ENCODE peak calls at places on chromosomes 6 and 20, in nine cellular contexts. M is GM12878, H is PC-9, A is Panc1, S is GM23338, T is neural progenitor cell, U is psoas muscle, Q is PC-3, L is lower lobe of right lung. D is an unnamed sample.

GRCh38 chr6:73732845-73733675 is 37.1 kb downstream of the CD109 start:
- DNase-seq in M (peak; percentile 31), H (peak; percentile 65), A (no peak), S (peak; percentile 83), T (peak; percentile 73), U (no peak), Q (peak; percentile 75), L (peak; percentile 51), D (peak; percentile 20)

GRCh38 chr6:85364354-85364753 is 85.5 kb upstream of the NT5E start:
- DNase-seq in M (no peak), H (peak; percentile 58), A (no peak), S (no peak), T (no peak), U (no peak), Q (peak; percentile 89), L (no peak), D (peak; percentile 86)

GRCh38 chr20:8932192-8933150 is 136.4 kb upstream of the PLCB4 start:
- DNase-seq in M (no peak), H (no peak), A (no peak), S (no peak), T (no peak), U (no peak), Q (peak; percentile 66), L (no peak), D (peak; percentile 8)

GRCh38 chr6:155418017-155418749 is 37.5 kb downstream of the NOX3 start:
- DNase-seq in M (peak; percentile 68), H (peak; percentile 3), A (no peak), S (peak; percentile 24), T (peak; percentile 15), U (no peak), Q (no peak), L (no peak), D (peak; percentile 71)

GRCh38 chr20:3068986-3069900 is 2.2 kb upstream of the OXT start:
- DNase-seq in M (no peak), H (peak; percentile 67), A (no peak), S (peak; percentile 59), T (peak; percentile 23), U (no peak), Q (peak; percentile 43), L (no peak), D (no peak)

GRCh38 chr20:10306440-10307358 is 88.1 kb downstream of the SNAP25 start:
- DNase-seq in M (no peak), H (no peak), A (no peak), S (no peak), T (no peak), U (no peak), Q (peak; percentile 85), L (no peak), D (peak; percentile 64)

GRCh38 chr6:28720357-28721231 is 194.9 kb downstream of the GPX5 start:
- DNase-seq in M (no peak), H (no peak), A (no peak), S (no peak), T (no peak), U (no peak), Q (no peak), L (no peak), D (no peak)

GRCh38 chr6:146595981-146596731 is 2.6 kb upstream of the ADGB start:
- DNase-seq in M (no peak), H (no peak), A (no peak), S (no peak), T (no peak), U (no peak), Q (peak; percentile 39), L (no peak), D (peak; percentile 44)

DNA sequence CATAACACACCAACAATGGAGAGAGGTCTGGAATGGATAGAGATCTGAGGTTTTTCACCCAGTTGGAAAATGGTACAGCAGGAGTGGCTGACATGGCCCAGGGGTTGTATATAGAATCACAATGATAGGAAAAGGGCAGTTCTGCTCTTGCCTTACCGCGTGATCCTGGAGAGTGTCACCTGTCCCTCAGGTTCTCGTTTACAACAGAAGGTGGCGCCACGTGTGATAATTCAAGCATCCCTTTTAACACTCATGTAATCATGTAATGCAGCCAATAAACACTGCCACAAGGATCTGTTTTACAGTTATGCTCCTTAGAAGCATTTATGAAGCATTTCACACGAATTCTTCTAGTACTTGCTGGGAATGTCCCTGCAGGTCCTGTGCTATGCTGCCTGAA is 12.9 kb upstream of the WFDC2 start:
- DNase-seq in M (no peak), H (peak; percentile 39), A (no peak), S (peak; percentile 82), T (peak; percentile 64), U (no peak), Q (peak; percentile 63), L (peak; percentile 58), D (no peak)
- TF ChIP-seq CTCF in M (peak; percentile 35), H (peak; percentile 53), A (peak; percentile 61), S (peak; percentile 87), T (peak; percentile 65), U (peak; percentile 21), Q (peak; percentile 74), L (peak; percentile 38), D (peak; percentile 62)

DNA sequence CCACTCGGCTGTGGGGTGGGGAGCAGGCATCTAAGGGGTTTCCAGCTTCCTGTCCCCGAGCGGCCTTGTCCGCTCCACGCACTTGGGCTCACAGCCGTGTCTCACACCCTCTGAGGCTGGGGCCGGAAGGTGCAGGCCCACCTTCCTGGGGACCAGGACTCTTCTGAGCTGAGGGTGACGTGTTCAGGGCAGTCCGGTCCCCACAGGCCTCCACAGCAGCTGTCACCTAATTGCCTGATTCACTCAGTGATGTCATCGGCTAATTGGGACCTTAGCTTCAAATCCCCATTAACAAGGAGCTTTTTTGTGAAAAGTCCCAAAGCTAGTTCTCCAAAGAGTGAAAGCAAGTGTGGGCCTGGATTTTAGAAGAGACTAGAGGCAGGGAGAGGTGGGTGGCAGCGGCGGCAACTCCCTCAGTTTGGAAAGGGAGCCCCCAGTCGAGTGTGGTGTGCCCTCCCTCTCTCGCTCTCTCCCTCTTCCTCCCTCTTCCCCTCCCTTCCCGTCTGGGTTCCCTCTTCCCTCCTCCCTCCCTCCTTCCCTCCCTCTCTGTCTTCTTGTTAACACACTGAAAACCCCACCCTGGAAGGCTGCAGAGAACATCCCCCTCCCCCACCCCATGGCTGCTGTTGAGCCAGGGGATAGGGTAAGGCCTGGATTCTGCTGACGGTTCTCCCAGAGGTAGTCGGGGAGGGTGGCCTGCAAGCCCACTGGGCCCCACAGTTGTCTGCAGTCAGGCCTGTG is 39.0 kb downstream of the MYT1 start:
- DNase-seq in M (no peak), H (no peak), A (no peak), S (no peak), T (peak; percentile 26), U (no peak), Q (no peak), L (no peak), D (no peak)
- H3K27me3 ChIP-seq in M (peaks cover 10% of the 10 kb centered on the region), H (peaks cover 100% of the 10 kb centered on the region), A (peaks cover 4% of the 10 kb centered on the region), S (no peaks in the 10 kb centered on the region), T (no peaks in the 10 kb centered on the region), U (no peaks in the 10 kb centered on the region), Q (peaks cover 33% of the 10 kb centered on the region), L (peaks cover 13% of the 10 kb centered on the region), D (peaks cover 6% of the 10 kb centered on the region)

GRCh38 chr20:53291548-53291947 is 302.1 kb downstream of the ZNF217 start:
- DNase-seq in M (no peak), H (no peak), A (no peak), S (peak; percentile 79), T (peak; percentile 65), U (no peak), Q (peak; percentile 43), L (no peak), D (no peak)
- TF ChIP-seq CTCF in M (peak; percentile 31), H (no peak), A (peak; percentile 59), S (peak; percentile 75), T (peak; percentile 72), U (no peak), Q (peak; percentile 64), L (no peak), D (peak; percentile 5)

DNA sequence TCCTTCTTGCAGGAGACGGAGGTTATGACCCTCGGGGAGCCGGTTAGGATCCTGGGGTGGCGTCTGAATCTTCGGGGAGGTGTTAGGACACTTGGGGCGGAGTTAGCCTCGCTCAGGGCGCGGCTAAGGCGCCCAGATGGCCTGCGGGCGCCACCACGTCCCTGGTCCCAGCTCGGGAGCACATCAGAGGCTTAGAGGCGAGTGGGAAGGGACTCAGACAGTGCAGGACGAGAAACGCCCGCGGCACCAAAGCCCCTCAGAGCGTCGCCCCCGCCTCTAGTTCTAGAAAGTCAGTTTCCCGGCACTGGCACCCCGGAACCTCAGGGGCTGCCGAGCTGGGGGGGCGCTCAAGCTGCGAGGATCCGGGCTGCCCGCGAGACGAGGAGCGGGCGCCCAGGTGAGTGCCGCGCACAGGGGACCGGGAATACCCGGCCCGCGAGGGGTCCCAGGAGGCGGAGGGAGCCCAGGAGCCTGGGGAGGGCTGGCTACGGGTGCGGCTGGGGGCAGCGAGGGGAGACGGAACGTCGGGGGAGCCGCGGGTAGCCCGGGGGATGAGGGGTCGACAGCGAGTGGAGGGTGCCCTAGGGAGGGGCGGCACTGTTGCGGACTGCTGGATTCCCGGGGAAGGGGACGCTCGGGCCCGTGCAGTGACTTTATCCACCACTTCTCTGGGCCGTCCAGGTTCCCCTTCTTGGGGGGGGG is at the start of gene HCK:
- DNase-seq in M (no peak), H (no peak), A (no peak), S (peak; percentile 79), T (peak; percentile 59), U (peak; percentile 69), Q (no peak), L (peak; percentile 82), D (no peak)
- H3K27me3 ChIP-seq in M (peaks cover 7% of the 10 kb centered on the region), H (peaks cover 80% of the 10 kb centered on the region), A (peaks cover 17% of the 10 kb centered on the region), S (peaks cover 58% of the 10 kb centered on the region), T (peaks cover 67% of the 10 kb centered on the region), U (no peaks in the 10 kb centered on the region), Q (peaks cover 70% of the 10 kb centered on the region), L (peaks cover 42% of the 10 kb centered on the region), D (peaks cover 73% of the 10 kb centered on the region)

GRCh38 chr6:75113446-75113845 is 92.4 kb downstream of the COL12A1 start:
- DNase-seq in M (no peak), H (no peak), A (no peak), S (no peak), T (no peak), U (no peak), Q (no peak), L (no peak), D (no peak)
- TF ChIP-seq CTCF in M (no peak), H (no peak), A (no peak), S (no peak), T (no peak), U (no peak), Q (no peak), L (no peak), D (no peak)

GRCh38 chr6:30386166-30386565 is 41.2 kb downstream of the RPP21 start:
- DNase-seq in M (no peak), H (no peak), A (no peak), S (no peak), T (no peak), U (no peak), Q (no peak), L (no peak), D (no peak)
- H3K27me3 ChIP-seq in M (peaks cover 4% of the 10 kb centered on the region), H (peaks cover 40% of the 10 kb centered on the region), A (peaks cover 21% of the 10 kb centered on the region), S (no peaks in the 10 kb centered on the region), T (peaks cover 97% of the 10 kb centered on the region), U (no peaks in the 10 kb centered on the region), Q (peaks cover 63% of the 10 kb centered on the region), L (peaks cover 32% of the 10 kb centered on the region), D (peaks cover 88% of the 10 kb centered on the region)

GRCh38 chr6:52994031-52994788 is 874 bp downstream of the GSTA4 start:
- DNase-seq in M (no peak), H (no peak), A (no peak), S (peak; percentile 58), T (peak; percentile 47), U (peak; percentile 53), Q (peak; percentile 47), L (no peak), D (peak; percentile 52)
- TF ChIP-seq CTCF in M (no peak), H (no peak), A (no peak), S (no peak), T (no peak), U (no peak), Q (no peak), L (no peak), D (no peak)

GRCh38 chr20:661474-662288 is 8.7 kb upstream of the SRXN1 start:
- DNase-seq in M (no peak), H (no peak), A (no peak), S (peak; percentile 58), T (peak; percentile 49), U (no peak), Q (no peak), L (no peak), D (peak; percentile 25)
- H3K27me3 ChIP-seq in M (peaks cover 3% of the 10 kb centered on the region), H (no peaks in the 10 kb centered on the region), A (peaks cover 4% of the 10 kb centered on the region), S (peaks cover 55% of the 10 kb centered on the region), T (peaks cover 52% of the 10 kb centered on the region), U (no peaks in the 10 kb centered on the region), Q (peaks cover 73% of the 10 kb centered on the region), L (peaks cover 67% of the 10 kb centered on the region), D (peaks cover 71% of the 10 kb centered on the region)

D was measured in foreskin keratinocyte.